ENCODE peak calls at places on chromosomes 4 and X, in five cellular contexts. J, S, B, Z and Q are unnamed samples.

GRCh38 chr4:4625488-4625887 is 83.6 kb upstream of the STX18 start:
- DNase-seq in Z (no peak), B (no peak), S (peak; percentile 48), J (no peak), Q (no peak)

GRCh38 chr4:126071346-126072333 is 756.9 kb downstream of the FAT4 start:
- DNase-seq in Z (no peak), J (no peak), S (no peak), B (no peak), Q (no peak)

GRCh38 chr4:26503844-26504243 is 13.6 kb upstream of the CCKAR start:
- DNase-seq in Z (no peak), J (no peak), B (no peak), S (no peak), Q (no peak)

GRCh38 chr4:37946503-37947179 is 13.6 kb upstream of the PTTG2 start:
- DNase-seq in S (peak; percentile 78), J (no peak), Z (no peak), B (peak; percentile 30), Q (no peak)

GRCh38 chr4:70903282-70903603 is 1.1 kb downstream of the MOB1B start:
- DNase-seq in B (no peak), Z (peak; percentile 25), S (no peak), J (no peak), Q (no peak)

GRCh38 chr4:130574215-130574614 is 1478.3 kb downstream of the C4orf33 start:
- DNase-seq in J (no peak), Z (no peak), S (no peak), B (no peak), Q (no peak)

GRCh38 chr4:146146918-146147317 is 28.6 kb upstream of the LSM6 start:
- DNase-seq in J (no peak), Z (no peak), S (no peak), B (no peak), Q (no peak)

GRCh38 chr4:15649914-15650545 is 5.1 kb downstream of the FBXL5 start:
- DNase-seq in B (peak; percentile 29), J (no peak), S (peak; percentile 91), Z (peak; percentile 52), Q (no peak)

GRCh38 chr4:8727546-8728510 is 135.3 kb downstream of the CPZ start:
- DNase-seq in J (peak; percentile 70), B (no peak), S (peak; percentile 49), Z (no peak), Q (no peak)

GRCh38 chr4:177573487-177573886 is 131.2 kb upstream of the AGA start:
- DNase-seq in Z (no peak), S (peak; percentile 31), J (no peak), B (no peak), Q (no peak)

GRCh38 chrX:107542500-107542899 is 85.8 kb upstream of the PRPS1 start:
- DNase-seq in B (no peak), Z (no peak), J (no peak), S (peak; percentile 4), Q (no peak)

GRCh38 chrX:142089193-142089592 is 115.9 kb downstream of the MAGEC2 start:
- DNase-seq in B (no peak), Z (no peak), J (no peak), S (peak; percentile 14), Q (no peak)

GRCh38 chr4:23091674-23092073 is 398.9 kb downstream of the GBA3 start:
- DNase-seq in B (no peak), J (no peak), Z (no peak), S (no peak), Q (no peak)

GRCh38 chrX:21374163-21374993 is at the start of gene CNKSR2:
- DNase-seq in J (no peak), S (peak; percentile 2), Z (peak; percentile 5), B (peak; percentile 47), Q (no peak)

GRCh38 chr4:48910511-48910910 is 3.9 kb upstream of the OCIAD2 start:
- DNase-seq in B (no peak), Z (no peak), S (no peak), J (no peak), Q (no peak)

GRCh38 chr4:3786196-3786869 is 20.1 kb downstream of the ADRA2C start:
- DNase-seq in S (no peak), Z (no peak), B (peak; percentile 49), J (no peak), Q (no peak)

GRCh38 chrX:109635151-109635550 is 10.2 kb upstream of the KCNE5 start:
- DNase-seq in B (no peak), J (no peak), S (peak; percentile 50), Z (no peak), Q (no peak)

GRCh38 chrX:118724775-118725174 is 2.6 kb upstream of the IL13RA1 start:
- DNase-seq in J (no peak), B (no peak), S (no peak), Z (no peak), Q (peak; percentile 35)

GRCh38 chr4:52954771-52955170 is 92.7 kb downstream of the RASL11B start:
- DNase-seq in Z (no peak), S (no peak), B (no peak), J (no peak), Q (no peak)

GRCh38 chr4:172514011-172514410 is 654.6 kb upstream of the GALNT7 start:
- DNase-seq in B (peak; percentile 35), Z (no peak), J (no peak), S (no peak), Q (no peak)

GRCh38 chr4:92198711-92199110 is 105.1 kb upstream of the GRID2 start:
- DNase-seq in J (no peak), B (no peak), Z (no peak), S (no peak), Q (no peak)

GRCh38 chrX:103918584-103919335 is 43.7 kb upstream of the TMSB15B start:
- DNase-seq in J (peak; percentile 91), Z (peak; percentile 12), B (peak; percentile 68), S (peak; percentile 44), Q (peak; percentile 35)

GRCh38 chr4:186016796-186017195 is 52.2 kb upstream of the TLR3 start:
- DNase-seq in J (no peak), S (no peak), Z (no peak), B (no peak), Q (no peak)

GRCh38 chr4:41935652-41936021 is 408 bp downstream of the TMEM33 start:
- DNase-seq in S (peak; percentile 64), J (no peak), Z (no peak), B (no peak), Q (no peak)

GRCh38 chr4:43277003-43277402 is 384.5 kb downstream of the GRXCR1 start:
- DNase-seq in B (no peak), S (no peak), J (no peak), Z (no peak), Q (no peak)

GRCh38 chrX:50920132-50920531 is 9.6 kb downstream of the BMP15 start:
- DNase-seq in J (no peak), B (no peak), S (no peak), Z (no peak), Q (no peak)

DNA sequence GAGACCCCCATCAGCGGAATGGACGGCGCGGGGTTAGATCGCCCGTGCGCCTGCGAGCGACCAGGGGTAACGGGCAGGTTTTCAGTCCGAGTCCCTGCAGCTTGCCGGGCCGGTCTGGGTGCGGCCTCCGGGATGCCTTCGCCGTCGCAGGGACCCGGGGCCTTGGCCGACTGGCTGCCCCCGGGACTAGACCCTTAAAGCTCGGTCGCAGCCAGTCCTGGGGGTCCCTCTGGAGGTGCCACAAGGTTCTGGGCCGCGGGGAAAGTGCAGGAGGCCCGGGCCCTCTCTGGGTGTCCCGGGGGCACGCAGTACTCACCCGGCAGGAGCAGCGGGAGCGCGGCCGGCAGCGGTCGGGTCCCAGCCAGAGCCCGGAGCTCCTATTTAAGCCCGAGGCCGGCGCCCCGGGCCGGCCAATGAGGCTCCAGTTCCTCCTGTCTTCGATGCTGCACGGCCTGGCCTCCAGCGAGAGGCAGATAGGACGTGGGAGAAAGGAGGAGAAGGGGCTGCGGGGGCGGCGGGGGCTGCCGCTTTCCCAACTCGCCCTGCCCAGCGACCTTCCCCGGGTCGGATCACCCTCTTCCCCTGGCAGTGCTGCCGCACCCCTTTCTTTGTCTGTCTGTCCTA is at the start of gene SPON2:
- DNase-seq in S (no peak), J (peak; percentile 86), Z (no peak), B (no peak), Q (no peak)
- TF ChIP-seq POLR2A in S (no peak), J (no peak), Z (no peak), B (peak; percentile 34), Q (no peak)

DNA sequence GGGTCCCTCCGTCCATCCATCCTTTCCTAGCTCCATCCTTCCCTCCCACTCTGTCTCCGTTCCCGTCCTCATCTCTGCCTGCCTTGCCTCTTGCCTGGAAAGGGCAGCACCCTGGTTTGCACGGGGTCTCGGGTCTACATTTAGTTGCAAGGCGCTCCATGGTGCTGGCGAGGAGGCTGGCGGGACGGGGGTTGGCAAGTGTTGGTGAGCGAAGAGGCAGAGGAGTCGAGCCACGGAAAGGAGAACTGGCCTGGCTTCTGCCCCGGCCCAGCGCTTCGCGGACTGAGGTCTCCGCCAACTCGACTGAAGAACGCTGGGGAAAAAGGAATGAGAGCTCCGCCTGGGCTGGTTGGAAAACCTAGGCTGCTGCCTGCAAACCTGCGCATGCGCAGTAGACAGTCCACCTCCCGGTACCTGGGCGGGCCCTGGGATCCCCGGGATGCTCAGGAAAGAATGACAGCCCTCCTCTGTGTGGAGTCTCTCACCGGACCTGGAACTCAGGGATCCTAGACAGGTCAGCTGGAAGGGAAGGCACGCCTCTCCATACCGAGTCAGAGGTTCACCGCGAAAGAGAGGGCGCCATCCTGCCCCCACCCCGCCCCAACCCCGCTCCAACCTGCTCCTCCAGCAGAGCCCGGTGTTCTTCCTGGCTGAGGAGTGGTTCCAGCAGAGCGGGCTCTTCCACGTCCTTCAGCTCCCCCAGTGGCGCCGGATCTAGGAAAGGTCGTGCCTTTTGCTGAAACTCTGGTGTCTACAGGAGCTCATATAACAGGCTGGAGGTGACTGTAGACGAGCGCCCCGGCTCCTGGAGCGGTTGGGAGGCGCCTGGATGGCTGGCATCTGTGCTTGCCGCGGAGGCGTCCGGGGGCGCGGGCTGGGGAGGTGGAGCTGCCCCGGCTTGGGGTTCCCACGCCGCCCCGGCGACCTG is 6.0 kb downstream of the FRG2 start:
- DNase-seq in S (no peak), B (peak; percentile 17), Z (no peak), J (peak; percentile 83), Q (no peak)
- TF ChIP-seq POLR2A in S (no peak), B (no peak), Z (no peak), J (no peak), Q (no peak)

GRCh38 chrX:154804564-154804956 is 725 bp downstream of the MPP1 start:
- DNase-seq in S (no peak), B (no peak), J (no peak), Z (no peak), Q (no peak)
- TF ChIP-seq POLR2A in S (no peak), B (no peak), J (no peak), Z (no peak), Q (no peak)

DNA sequence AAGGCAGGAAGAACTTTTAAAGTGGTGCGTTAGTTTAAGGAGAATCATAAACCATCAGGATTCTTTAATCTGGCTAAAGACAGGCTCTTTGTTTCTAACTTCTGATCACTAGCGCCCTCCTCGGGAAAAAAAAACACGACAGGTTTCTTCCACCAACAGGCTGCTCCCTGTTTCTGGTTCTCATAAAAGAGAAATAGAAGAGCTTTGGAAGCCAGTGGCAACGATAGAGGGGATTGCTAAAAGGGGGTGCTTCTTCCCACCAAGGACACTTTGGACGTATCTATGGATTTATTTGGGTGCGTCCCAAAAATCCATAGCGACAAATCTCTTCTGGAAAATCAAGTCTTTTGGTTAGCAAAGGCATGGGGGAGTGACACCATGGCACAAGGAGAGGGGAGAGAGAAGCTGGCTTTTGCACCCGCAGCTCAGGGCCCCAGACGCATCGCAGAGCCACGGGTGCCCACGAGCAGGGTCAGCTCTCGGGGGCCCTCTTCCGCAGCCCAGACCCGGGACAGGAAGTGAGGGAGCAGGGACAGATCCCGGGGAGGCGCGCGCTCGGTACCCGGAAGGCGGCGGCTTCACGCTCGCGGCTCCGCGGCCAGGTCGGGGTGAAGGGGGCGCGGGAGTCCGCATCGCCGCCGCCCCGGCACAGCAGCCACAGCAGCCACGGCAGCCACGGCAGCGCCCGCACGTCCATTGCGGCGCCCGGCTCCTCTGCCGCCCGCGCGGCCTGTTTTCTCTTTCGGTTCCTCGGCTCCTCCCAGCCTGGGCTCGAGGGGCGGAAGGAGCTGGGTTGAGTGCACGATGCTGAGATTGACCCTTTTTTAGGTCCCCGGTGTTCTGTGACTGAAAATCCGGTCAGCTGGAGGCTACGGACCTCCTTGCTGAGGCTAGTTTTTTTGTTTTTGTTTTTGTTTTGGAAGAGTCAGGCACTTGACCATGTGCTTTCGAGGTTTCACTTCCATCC is at the start of gene CTSO:
- DNase-seq in Z (peak; percentile 93), S (peak; percentile 53), B (peak; percentile 75), J (peak; percentile 93), Q (peak; percentile 35)
- TF ChIP-seq POLR2A in Z (peak; percentile 27), S (no peak), B (peak; percentile 57), J (no peak), Q (peak; percentile 70)